ENCODE peak calls at places on chromosome 2, in eight cellular contexts. Z is BJ; I is activated CD4-positive, CD25-positive, alpha-beta regulatory T cell treated with anti-CD3 and anti-CD28 coated beads, Interleukin-2, amount 50 U/mL, for 72 hours; M is thoracic aorta; T is A172; P is fibroblast of pulmonary artery; V is left ventricle myocardium superior; F is activated naive CD8-positive, alpha-beta T cell treated with anti-CD3 and anti-CD28 coated beads for 36 hours. D is an unnamed sample.

GRCh38 chr2:105180491-105180972 is 61.0 kb upstream of the GPR45 start:
- DNase-seq in Z (no peak), I (no peak), M (no peak), T (no peak), P (no peak), V (no peak), F (no peak), D (no peak)

GRCh38 chr2:146004470-146004869 is 1484.6 kb upstream of the ZEB2 start:
- DNase-seq in Z (peak), I (no peak), M (no peak), T (no peak), P (peak), V (no peak), F (no peak), D (no peak)

GRCh38 chr2:13481201-13481600 is 764.5 kb downstream of the TRIB2 start:
- DNase-seq in Z (no peak), I (no peak), M (no peak), T (peak), P (no peak), V (no peak), F (no peak), D (no peak)

GRCh38 chr2:73830871-73831401 is 2.2 kb downstream of the STAMBP start:
- DNase-seq in Z (peak), I (no peak), M (no peak), T (peak), P (peak), V (no peak), F (peak), D (no peak)

GRCh38 chr2:95273911-95274290 is 348 bp upstream of the PROM2 start:
- DNase-seq in Z (no peak), I (peak), M (no peak), T (no peak), P (no peak), V (no peak), F (no peak), D (no peak)

GRCh38 chr2:64609229-64609994 is 44.3 kb downstream of the SERTAD2 start:
- DNase-seq in Z (no peak), I (peak), M (no peak), T (no peak), P (peak), V (peak), F (peak), D (no peak)

GRCh38 chr2:105179469-105180372 is 61.8 kb upstream of the GPR45 start:
- DNase-seq in Z (no peak), I (no peak), M (no peak), T (peak), P (peak), V (peak), F (no peak), D (peak)

GRCh38 chr2:164178835-164179470 is 442.3 kb downstream of the GRB14 start:
- DNase-seq in Z (no peak), I (no peak), M (no peak), T (peak), P (no peak), V (no peak), F (no peak), D (peak)

GRCh38 chr2:98867539-98868309 is 68.3 kb downstream of the CRACDL start:
- DNase-seq in Z (no peak), I (no peak), M (no peak), T (peak), P (peak), V (no peak), F (no peak), D (no peak)

GRCh38 chr2:105576440-105577241 is 168.1 kb upstream of the NCK2 start:
- DNase-seq in Z (no peak), I (no peak), M (no peak), T (peak), P (peak), V (no peak), F (no peak), D (peak)

D was measured in HTR-8/SVneo.